ENCODE peak calls at places on chromosomes 3 and 15, in nine cellular contexts. P is ecto neural progenitor cell; Q is A549; V is naive thymus-derived CD4-positive, alpha-beta T cell; S is HEK293T; U is CD4-positive, alpha-beta T cell; O is NCI-H2081; Z is C1 segment of cervical spinal cord; X is activated CD8-positive, alpha-beta memory T cell treated with anti-CD3 and anti-CD28 coated beads, Interleukin-2, amount 50 U/mL, for 48 hours. H is an unnamed sample.

GRCh38 chr3:67450153-67450552 is 204.3 kb downstream of the SUCLG2 start:
- DNase-seq in P (no peak), Q (no peak), V (no peak), S (no peak), U (no peak), O (no peak), Z (no peak), X (no peak), H (no peak)

GRCh38 chr3:188390775-188391443 is 237.0 kb downstream of the LPP start:
- DNase-seq in P (no peak), Q (no peak), V (no peak), S (no peak), U (no peak), O (no peak), Z (no peak), X (no peak), H (no peak)

GRCh38 chr3:45593708-45594601 is 596 bp upstream of the LIMD1 start:
- DNase-seq in P (peak), Q (peak), V (peak), S (peak), U (peak), O (peak), Z (no peak), X (peak), H (no peak)

GRCh38 chr15:56950979-56951378 is 32.5 kb downstream of the TCF12 start:
- DNase-seq in P (no peak), Q (no peak), V (no peak), S (no peak), U (no peak), O (no peak), Z (no peak), X (no peak), H (no peak)

GRCh38 chr3:89488800-89489580 is 381.6 kb downstream of the EPHA3 start:
- DNase-seq in P (no peak), Q (no peak), V (no peak), S (no peak), U (no peak), O (no peak), Z (no peak), X (no peak), H (no peak)

GRCh38 chr3:11236588-11237461 is 35.4 kb upstream of the ATG7 start:
- DNase-seq in P (peak), Q (peak), V (peak), S (peak), U (peak), O (peak), Z (no peak), X (peak), H (peak)

GRCh38 chr3:88168171-88168570 is 18.4 kb downstream of the C3orf38 start:
- DNase-seq in P (no peak), Q (no peak), V (no peak), S (no peak), U (no peak), O (no peak), Z (no peak), X (no peak), H (no peak)

GRCh38 chr3:58432905-58433304 is 727 bp downstream of the PDHB start:
- DNase-seq in P (no peak), Q (no peak), V (no peak), S (no peak), U (no peak), O (no peak), Z (no peak), X (no peak), H (no peak)

GRCh38 chr3:157311633-157312365 is 124.9 kb upstream of the PTX3 start:
- DNase-seq in P (no peak), Q (no peak), V (no peak), S (no peak), U (no peak), O (no peak), Z (no peak), X (no peak), H (no peak)

GRCh38 chr3:12227833-12228232 is 61.0 kb upstream of the PPARG start:
- DNase-seq in P (no peak), Q (no peak), V (no peak), S (no peak), U (no peak), O (no peak), Z (no peak), X (no peak), H (no peak)

GRCh38 chr15:48547305-48547704 is 98.2 kb downstream of the FBN1 start:
- DNase-seq in P (no peak), Q (no peak), V (no peak), S (no peak), U (no peak), O (no peak), Z (no peak), X (no peak), H (no peak)

GRCh38 chr3:192207661-192208060 is 519.7 kb downstream of the FGF12 start:
- DNase-seq in P (no peak), Q (no peak), V (no peak), S (no peak), U (no peak), O (peak), Z (no peak), X (no peak), H (no peak)

GRCh38 chr3:78644847-78645246 is 1123.0 kb downstream of the ROBO1 start:
- DNase-seq in P (no peak), Q (no peak), V (no peak), S (no peak), U (no peak), O (no peak), Z (no peak), X (no peak), H (no peak)

GRCh38 chr3:39154323-39155021 is 1.1 kb upstream of the CSRNP1 start:
- DNase-seq in P (peak), Q (peak), V (no peak), S (peak), U (no peak), O (no peak), Z (no peak), X (no peak), H (no peak)

GRCh38 chr3:127320529-127321121 is 32.8 kb upstream of the PRR20G start:
- DNase-seq in P (no peak), Q (no peak), V (no peak), S (no peak), U (no peak), O (no peak), Z (no peak), X (no peak), H (no peak)

GRCh38 chr3:183027276-183027675 is 46.9 kb upstream of the DCUN1D1 start:
- DNase-seq in P (no peak), Q (no peak), V (no peak), S (no peak), U (no peak), O (no peak), Z (no peak), X (no peak), H (no peak)

GRCh38 chr3:183826854-183827253 is 1.5 kb upstream of the MAP6D1 start:
- DNase-seq in P (no peak), Q (no peak), V (no peak), S (no peak), U (no peak), O (no peak), Z (no peak), X (peak), H (no peak)

GRCh38 chr3:149820183-149820582 is 7.2 kb downstream of the RNF13 start:
- DNase-seq in P (no peak), Q (no peak), V (no peak), S (no peak), U (no peak), O (no peak), Z (no peak), X (no peak), H (no peak)

GRCh38 chr3:52983336-52983807 is 62.5 kb downstream of the SFMBT1 start:
- DNase-seq in P (no peak), Q (no peak), V (no peak), S (no peak), U (peak), O (no peak), Z (no peak), X (peak), H (no peak)

GRCh38 chr15:41775651-41776050 is 1.4 kb downstream of the MAPKBP1 start:
- DNase-seq in P (no peak), Q (no peak), V (no peak), S (no peak), U (no peak), O (no peak), Z (no peak), X (no peak), H (no peak)

GRCh38 chr3:112111785-112112402 is 21.2 kb downstream of the GCSAM start:
- DNase-seq in P (peak), Q (peak), V (no peak), S (peak), U (peak), O (peak), Z (no peak), X (no peak), H (peak)

GRCh38 chr3:124986153-124987143 is 51.9 kb upstream of the MUC13 start:
- DNase-seq in P (no peak), Q (peak), V (no peak), S (peak), U (no peak), O (no peak), Z (no peak), X (no peak), H (no peak)

GRCh38 chr3:146280859-146281258 is 30.0 kb upstream of the PLSCR4 start:
- DNase-seq in P (no peak), Q (no peak), V (no peak), S (no peak), U (no peak), O (no peak), Z (no peak), X (no peak), H (no peak)

GRCh38 chr15:75174102-75174501 is 27.6 kb upstream of the C15orf39 start:
- DNase-seq in P (no peak), Q (no peak), V (no peak), S (no peak), U (no peak), O (no peak), Z (no peak), X (no peak), H (no peak)

H was measured in substantia nigra.